ENCODE peak calls at places on chromosomes 1 and 21, in nine cellular contexts. N, K, X, V, Q, Z, M, T and R are unnamed samples.
A peak's percentile ranks its signal among the peaks of the same experiment; 100 is the strongest.

GRCh38 chr1:238364214-238364892 is 473.6 kb upstream of the ZP4 start:
- DNase-seq in T (no peak), X (no peak), Q (no peak), Z (no peak), M (no peak), N (no peak), V (peak; percentile 10), K (no peak), R (no peak)

GRCh38 chr1:101081496-101082282 is 56.1 kb upstream of the DPH5 start:
- DNase-seq in X (no peak), N (no peak), Z (no peak), T (no peak), K (no peak), M (no peak), Q (no peak), V (no peak), R (no peak)

GRCh38 chr1:58670200-58670599 is 29.7 kb downstream of the MYSM1 start:
- DNase-seq in K (no peak), T (no peak), Q (no peak), N (no peak), Z (no peak), X (no peak), V (no peak), M (no peak), R (no peak)

GRCh38 chr1:2314297-2314802 is 77.0 kb downstream of the MORN1 start:
- DNase-seq in N (peak; percentile 36), Q (peak; percentile 31), M (no peak), K (peak; percentile 74), X (peak; percentile 93), Z (no peak), T (no peak), V (peak; percentile 22), R (peak; percentile 49)

GRCh38 chr1:107141491-107142369 is 891 bp downstream of the NTNG1 start:
- DNase-seq in Z (no peak), N (peak; percentile 50), T (peak; percentile 71), K (peak; percentile 58), M (no peak), V (peak; percentile 72), Q (peak; percentile 39), X (peak; percentile 61), R (peak; percentile 62)

GRCh38 chr1:93253471-93253870 is 72.9 kb downstream of the CCDC18 start:
- DNase-seq in X (no peak), M (no peak), V (peak; percentile 42), N (no peak), K (no peak), Q (no peak), T (no peak), Z (no peak), R (no peak)

GRCh38 chr1:27581823-27582243 is 22.1 kb downstream of the AHDC1 start:
- DNase-seq in T (no peak), Z (no peak), Q (no peak), N (no peak), X (no peak), M (peak; percentile 61), K (no peak), V (no peak), R (peak; percentile 66)

GRCh38 chr1:154614887-154615286 is 6.9 kb upstream of the ADAR start:
- DNase-seq in X (peak; percentile 36), N (no peak), M (no peak), V (no peak), Z (no peak), Q (no peak), K (peak; percentile 10), T (no peak), R (no peak)

GRCh38 chr1:39407889-39408640 is 83.4 kb upstream of the BMP8A start:
- DNase-seq in M (no peak), N (no peak), V (no peak), K (no peak), Z (no peak), T (no peak), X (peak; percentile 52), Q (no peak), R (no peak)

GRCh38 chr1:38250356-38250755 is 203.8 kb upstream of the POU3F1 start:
- DNase-seq in K (no peak), N (no peak), V (no peak), Z (no peak), T (no peak), X (no peak), Q (no peak), M (no peak), R (no peak)

GRCh38 chr1:21655748-21656147 is 13.4 kb downstream of the RAP1GAP start:
- DNase-seq in V (peak; percentile 56), M (no peak), N (no peak), Z (no peak), T (peak; percentile 71), X (peak; percentile 56), K (peak; percentile 12), Q (no peak), R (no peak)

GRCh38 chr1:184075040-184076029 is 23.8 kb downstream of the TSEN15 start:
- DNase-seq in N (peak; percentile 75), Z (no peak), Q (peak; percentile 54), T (peak; percentile 55), V (peak; percentile 81), X (peak; percentile 66), K (peak; percentile 74), M (no peak), R (peak; percentile 44)

GRCh38 chr1:1199141-1199960 is 7.0 kb downstream of the TNFRSF18 start:
- DNase-seq in X (no peak), Q (no peak), K (no peak), Z (no peak), T (no peak), V (no peak), N (no peak), M (no peak), R (no peak)

GRCh38 chr1:51636765-51637522 is 20.1 kb downstream of the OSBPL9 start:
- DNase-seq in K (peak; percentile 95), Q (peak; percentile 56), T (peak; percentile 96), M (peak; percentile 82), N (peak; percentile 91), X (no peak), V (no peak), Z (no peak), R (peak; percentile 66)

GRCh38 chr1:183234660-183235476 is 48.8 kb downstream of the LAMC2 start:
- DNase-seq in T (peak; percentile 98), N (peak; percentile 98), Z (no peak), K (peak; percentile 98), M (peak; percentile 83), V (peak; percentile 84), Q (peak; percentile 94), X (peak; percentile 85), R (peak; percentile 94)

GRCh38 chr21:38774152-38774551 is 31.6 kb upstream of the ETS2 start:
- DNase-seq in N (no peak), K (peak; percentile 22), X (no peak), M (no peak), T (no peak), Z (no peak), Q (no peak), V (no peak), R (no peak)

GRCh38 chr1:208178091-208178529 is 66.1 kb downstream of the PLXNA2 start:
- DNase-seq in X (no peak), N (no peak), V (peak; percentile 98), Q (no peak), M (no peak), Z (no peak), T (peak; percentile 35), K (no peak), R (no peak)

GRCh38 chr1:11157867-11158266 is 31.3 kb upstream of the ANGPTL7 start:
- DNase-seq in Z (no peak), X (no peak), N (peak; percentile 54), Q (peak; percentile 86), K (peak; percentile 41), M (peak; percentile 93), T (no peak), V (peak; percentile 79), R (peak; percentile 85)

GRCh38 chr1:225820522-225821120 is 10.7 kb downstream of the EPHX1 start:
- DNase-seq in M (no peak), Q (no peak), T (peak; percentile 82), V (no peak), Z (no peak), K (no peak), N (no peak), X (no peak), R (peak; percentile 50)